ENCODE peak calls at places on chromosomes 12 and 14, in ten cellular contexts. One of them, this sample, is unnamed.
A peak's percentile ranks its signal among the peaks of the same experiment; 100 is the strongest.

GRCh38 chr12:15522574-15523187 is 200.4 kb downstream of the PTPRO start:
- DNase-seq in H7: peak; percentile 9
- DNase-seq in SW 1271: peak; percentile 28
- DNase-seq in hepatocyte: peak; percentile 58
- DNase-seq in NCI-H2081: peak; percentile 81
- DNase-seq in right lobe of liver: no peak
- DNase-seq in B cell: no peak
- DNase-seq in activated T-helper 1 cell treated with anti-CD3 and anti-CD28 coated beads, Interleukin-12 subunit alpha, Interleukin-12 subunit beta, Interleukin-2, Interleukin-4 antibody, amounts not matched to agents 30 ng/mL and 10 ng/mL and 1 ng/mL, durations not matched to agents 14 hours and 24 hours and 36 hours: no peak
- DNase-seq in stimulated activated CD4-positive, alpha-beta T cell treated with anti-CD3 and anti-CD28 coated beads, Interleukin-12 subunit alpha, Interleukin-12 subunit beta, amount 100 ng/mL, for 24 hours: no peak
- DNase-seq in upper lobe of right lung: no peak
- DNase-seq in this sample: peak; percentile 15

GRCh38 chr12:6899837-6900519 is 4.6 kb upstream of the LRRC23 start:
- DNase-seq in H7: no peak
- DNase-seq in SW 1271: no peak
- DNase-seq in hepatocyte: no peak
- DNase-seq in NCI-H2081: peak; percentile 47
- DNase-seq in right lobe of liver: no peak
- DNase-seq in B cell: no peak
- DNase-seq in activated T-helper 1 cell treated with anti-CD3 and anti-CD28 coated beads, Interleukin-12 subunit alpha, Interleukin-12 subunit beta, Interleukin-2, Interleukin-4 antibody, amounts not matched to agents 30 ng/mL and 10 ng/mL and 1 ng/mL, durations not matched to agents 14 hours and 24 hours and 36 hours: no peak
- DNase-seq in stimulated activated CD4-positive, alpha-beta T cell treated with anti-CD3 and anti-CD28 coated beads, Interleukin-12 subunit alpha, Interleukin-12 subunit beta, amount 100 ng/mL, for 24 hours: no peak
- DNase-seq in upper lobe of right lung: peak; percentile 80
- DNase-seq in this sample: no peak

GRCh38 chr14:89669209-89669608 is 252.2 kb upstream of the FOXN3 start:
- DNase-seq in H7: no peak
- DNase-seq in SW 1271: no peak
- DNase-seq in hepatocyte: no peak
- DNase-seq in NCI-H2081: no peak
- DNase-seq in right lobe of liver: peak; percentile 50
- DNase-seq in B cell: no peak
- DNase-seq in activated T-helper 1 cell treated with anti-CD3 and anti-CD28 coated beads, Interleukin-12 subunit alpha, Interleukin-12 subunit beta, Interleukin-2, Interleukin-4 antibody, amounts not matched to agents 30 ng/mL and 10 ng/mL and 1 ng/mL, durations not matched to agents 14 hours and 24 hours and 36 hours: peak; percentile 5
- DNase-seq in stimulated activated CD4-positive, alpha-beta T cell treated with anti-CD3 and anti-CD28 coated beads, Interleukin-12 subunit alpha, Interleukin-12 subunit beta, amount 100 ng/mL, for 24 hours: no peak
- DNase-seq in upper lobe of right lung: peak; percentile 66
- DNase-seq in this sample: no peak

GRCh38 chr14:102510616-102511520 is 1.3 kb upstream of the ANKRD9 start:
- DNase-seq in H7: peak; percentile 96
- DNase-seq in SW 1271: no peak
- DNase-seq in hepatocyte: peak; percentile 86
- DNase-seq in NCI-H2081: no peak
- DNase-seq in right lobe of liver: peak; percentile 58
- DNase-seq in B cell: no peak
- DNase-seq in activated T-helper 1 cell treated with anti-CD3 and anti-CD28 coated beads, Interleukin-12 subunit alpha, Interleukin-12 subunit beta, Interleukin-2, Interleukin-4 antibody, amounts not matched to agents 30 ng/mL and 10 ng/mL and 1 ng/mL, durations not matched to agents 14 hours and 24 hours and 36 hours: no peak
- DNase-seq in stimulated activated CD4-positive, alpha-beta T cell treated with anti-CD3 and anti-CD28 coated beads, Interleukin-12 subunit alpha, Interleukin-12 subunit beta, amount 100 ng/mL, for 24 hours: no peak
- DNase-seq in upper lobe of right lung: peak; percentile 74
- DNase-seq in this sample: no peak

GRCh38 chr12:57761391-57761998 is 5.4 kb downstream of the CYP27B1 start:
- DNase-seq in H7: no peak
- DNase-seq in SW 1271: no peak
- DNase-seq in hepatocyte: no peak
- DNase-seq in NCI-H2081: no peak
- DNase-seq in right lobe of liver: no peak
- DNase-seq in B cell: no peak
- DNase-seq in activated T-helper 1 cell treated with anti-CD3 and anti-CD28 coated beads, Interleukin-12 subunit alpha, Interleukin-12 subunit beta, Interleukin-2, Interleukin-4 antibody, amounts not matched to agents 30 ng/mL and 10 ng/mL and 1 ng/mL, durations not matched to agents 14 hours and 24 hours and 36 hours: no peak
- DNase-seq in stimulated activated CD4-positive, alpha-beta T cell treated with anti-CD3 and anti-CD28 coated beads, Interleukin-12 subunit alpha, Interleukin-12 subunit beta, amount 100 ng/mL, for 24 hours: no peak
- DNase-seq in upper lobe of right lung: no peak
- DNase-seq in this sample: no peak

GRCh38 chr14:100285021-100285912 is 21.0 kb downstream of the SLC25A29 start:
- DNase-seq in H7: peak; percentile 99
- DNase-seq in SW 1271: no peak
- DNase-seq in hepatocyte: peak; percentile 88
- DNase-seq in NCI-H2081: peak; percentile 69
- DNase-seq in right lobe of liver: peak; percentile 79
- DNase-seq in B cell: peak; percentile 99
- DNase-seq in activated T-helper 1 cell treated with anti-CD3 and anti-CD28 coated beads, Interleukin-12 subunit alpha, Interleukin-12 subunit beta, Interleukin-2, Interleukin-4 antibody, amounts not matched to agents 30 ng/mL and 10 ng/mL and 1 ng/mL, durations not matched to agents 14 hours and 24 hours and 36 hours: peak; percentile 77
- DNase-seq in stimulated activated CD4-positive, alpha-beta T cell treated with anti-CD3 and anti-CD28 coated beads, Interleukin-12 subunit alpha, Interleukin-12 subunit beta, amount 100 ng/mL, for 24 hours: peak; percentile 58
- DNase-seq in upper lobe of right lung: peak; percentile 89
- DNase-seq in this sample: peak; percentile 83

GRCh38 chr14:93903342-93904184 is 23.6 kb upstream of the FAM181A start:
- DNase-seq in H7: peak; percentile 80
- DNase-seq in SW 1271: no peak
- DNase-seq in hepatocyte: peak; percentile 46
- DNase-seq in NCI-H2081: no peak
- DNase-seq in right lobe of liver: no peak
- DNase-seq in B cell: no peak
- DNase-seq in activated T-helper 1 cell treated with anti-CD3 and anti-CD28 coated beads, Interleukin-12 subunit alpha, Interleukin-12 subunit beta, Interleukin-2, Interleukin-4 antibody, amounts not matched to agents 30 ng/mL and 10 ng/mL and 1 ng/mL, durations not matched to agents 14 hours and 24 hours and 36 hours: no peak
- DNase-seq in stimulated activated CD4-positive, alpha-beta T cell treated with anti-CD3 and anti-CD28 coated beads, Interleukin-12 subunit alpha, Interleukin-12 subunit beta, amount 100 ng/mL, for 24 hours: no peak
- DNase-seq in upper lobe of right lung: peak; percentile 69
- DNase-seq in this sample: no peak

GRCh38 chr14:52885230-52885629 is 65.6 kb downstream of the FERMT2 start:
- DNase-seq in H7: no peak
- DNase-seq in SW 1271: no peak
- DNase-seq in hepatocyte: no peak
- DNase-seq in NCI-H2081: no peak
- DNase-seq in right lobe of liver: no peak
- DNase-seq in B cell: no peak
- DNase-seq in activated T-helper 1 cell treated with anti-CD3 and anti-CD28 coated beads, Interleukin-12 subunit alpha, Interleukin-12 subunit beta, Interleukin-2, Interleukin-4 antibody, amounts not matched to agents 30 ng/mL and 10 ng/mL and 1 ng/mL, durations not matched to agents 14 hours and 24 hours and 36 hours: no peak
- DNase-seq in stimulated activated CD4-positive, alpha-beta T cell treated with anti-CD3 and anti-CD28 coated beads, Interleukin-12 subunit alpha, Interleukin-12 subunit beta, amount 100 ng/mL, for 24 hours: no peak
- DNase-seq in upper lobe of right lung: no peak
- DNase-seq in this sample: no peak

GRCh38 chr12:62632521-62632920 is 165.9 kb downstream of the MON2 start:
- DNase-seq in H7: peak; percentile 86
- DNase-seq in SW 1271: no peak
- DNase-seq in hepatocyte: peak; percentile 55
- DNase-seq in NCI-H2081: peak; percentile 57
- DNase-seq in right lobe of liver: peak; percentile 74
- DNase-seq in B cell: peak; percentile 55
- DNase-seq in activated T-helper 1 cell treated with anti-CD3 and anti-CD28 coated beads, Interleukin-12 subunit alpha, Interleukin-12 subunit beta, Interleukin-2, Interleukin-4 antibody, amounts not matched to agents 30 ng/mL and 10 ng/mL and 1 ng/mL, durations not matched to agents 14 hours and 24 hours and 36 hours: no peak
- DNase-seq in stimulated activated CD4-positive, alpha-beta T cell treated with anti-CD3 and anti-CD28 coated beads, Interleukin-12 subunit alpha, Interleukin-12 subunit beta, amount 100 ng/mL, for 24 hours: no peak
- DNase-seq in upper lobe of right lung: peak; percentile 70
- DNase-seq in this sample: no peak

GRCh38 chr12:43285248-43285647 is 266.8 kb downstream of the ADAMTS20 start:
- DNase-seq in H7: no peak
- DNase-seq in SW 1271: no peak
- DNase-seq in hepatocyte: no peak
- DNase-seq in NCI-H2081: no peak
- DNase-seq in right lobe of liver: no peak
- DNase-seq in B cell: no peak
- DNase-seq in activated T-helper 1 cell treated with anti-CD3 and anti-CD28 coated beads, Interleukin-12 subunit alpha, Interleukin-12 subunit beta, Interleukin-2, Interleukin-4 antibody, amounts not matched to agents 30 ng/mL and 10 ng/mL and 1 ng/mL, durations not matched to agents 14 hours and 24 hours and 36 hours: no peak
- DNase-seq in stimulated activated CD4-positive, alpha-beta T cell treated with anti-CD3 and anti-CD28 coated beads, Interleukin-12 subunit alpha, Interleukin-12 subunit beta, amount 100 ng/mL, for 24 hours: no peak
- DNase-seq in upper lobe of right lung: no peak
- DNase-seq in this sample: no peak

GRCh38 chr14:52064174-52064573 is 4.7 kb downstream of the NID2 start:
- DNase-seq in H7: no peak
- DNase-seq in SW 1271: no peak
- DNase-seq in hepatocyte: no peak
- DNase-seq in NCI-H2081: no peak
- DNase-seq in right lobe of liver: no peak
- DNase-seq in B cell: no peak
- DNase-seq in activated T-helper 1 cell treated with anti-CD3 and anti-CD28 coated beads, Interleukin-12 subunit alpha, Interleukin-12 subunit beta, Interleukin-2, Interleukin-4 antibody, amounts not matched to agents 30 ng/mL and 10 ng/mL and 1 ng/mL, durations not matched to agents 14 hours and 24 hours and 36 hours: no peak
- DNase-seq in stimulated activated CD4-positive, alpha-beta T cell treated with anti-CD3 and anti-CD28 coated beads, Interleukin-12 subunit alpha, Interleukin-12 subunit beta, amount 100 ng/mL, for 24 hours: no peak
- DNase-seq in upper lobe of right lung: no peak
- DNase-seq in this sample: no peak

GRCh38 chr12:106645074-106645421 is 62.2 kb downstream of the RFX4 start:
- DNase-seq in H7: peak; percentile 37
- DNase-seq in SW 1271: no peak
- DNase-seq in hepatocyte: no peak
- DNase-seq in NCI-H2081: peak; percentile 69
- DNase-seq in right lobe of liver: peak; percentile 69
- DNase-seq in B cell: no peak
- DNase-seq in activated T-helper 1 cell treated with anti-CD3 and anti-CD28 coated beads, Interleukin-12 subunit alpha, Interleukin-12 subunit beta, Interleukin-2, Interleukin-4 antibody, amounts not matched to agents 30 ng/mL and 10 ng/mL and 1 ng/mL, durations not matched to agents 14 hours and 24 hours and 36 hours: no peak
- DNase-seq in stimulated activated CD4-positive, alpha-beta T cell treated with anti-CD3 and anti-CD28 coated beads, Interleukin-12 subunit alpha, Interleukin-12 subunit beta, amount 100 ng/mL, for 24 hours: no peak
- DNase-seq in upper lobe of right lung: peak; percentile 75
- DNase-seq in this sample: peak; percentile 60

GRCh38 chr12:6959376-6960290 is 8.5 kb downstream of the PTPN6 start:
- DNase-seq in H7: peak; percentile 43
- DNase-seq in SW 1271: no peak
- DNase-seq in hepatocyte: no peak
- DNase-seq in NCI-H2081: no peak
- DNase-seq in right lobe of liver: peak; percentile 61
- DNase-seq in B cell: no peak
- DNase-seq in activated T-helper 1 cell treated with anti-CD3 and anti-CD28 coated beads, Interleukin-12 subunit alpha, Interleukin-12 subunit beta, Interleukin-2, Interleukin-4 antibody, amounts not matched to agents 30 ng/mL and 10 ng/mL and 1 ng/mL, durations not matched to agents 14 hours and 24 hours and 36 hours: no peak
- DNase-seq in stimulated activated CD4-positive, alpha-beta T cell treated with anti-CD3 and anti-CD28 coated beads, Interleukin-12 subunit alpha, Interleukin-12 subunit beta, amount 100 ng/mL, for 24 hours: no peak
- DNase-seq in upper lobe of right lung: peak; percentile 76
- DNase-seq in this sample: no peak